ENCODE peak calls at places on chromosome 17, in four cellular contexts. One of them, this sample, is unnamed.

GRCh38 chr17:4739122-4740024 is at the start of the genes CXCL16 and ZMYND15:
- DNase-seq in stimulated activated CD8-positive, alpha-beta memory T cell treated with anti-CD3 and anti-CD28 coated beads, Interleukin-4, amount 100 ng/mL, for 4 hours: peak
- DNase-seq in germinal center: peak
- DNase-seq in stimulated activated CD4-positive, alpha-beta T cell treated with anti-CD3 and anti-CD28 coated beads, Interleukin-1b, Interleukin-23, amount 100 ng/mL, for 1 hour: peak
- DNase-seq in this sample: no peak

GRCh38 chr17:73126716-73127473 is 34.4 kb upstream of the SLC39A11 start:
- DNase-seq in stimulated activated CD8-positive, alpha-beta memory T cell treated with anti-CD3 and anti-CD28 coated beads, Interleukin-4, amount 100 ng/mL, for 4 hours: no peak
- DNase-seq in germinal center: no peak
- DNase-seq in stimulated activated CD4-positive, alpha-beta T cell treated with anti-CD3 and anti-CD28 coated beads, Interleukin-1b, Interleukin-23, amount 100 ng/mL, for 1 hour: no peak
- DNase-seq in this sample: no peak

GRCh38 chr17:17467720-17468119 is 9.1 kb upstream of the MED9 start:
- DNase-seq in stimulated activated CD8-positive, alpha-beta memory T cell treated with anti-CD3 and anti-CD28 coated beads, Interleukin-4, amount 100 ng/mL, for 4 hours: no peak
- DNase-seq in germinal center: no peak
- DNase-seq in stimulated activated CD4-positive, alpha-beta T cell treated with anti-CD3 and anti-CD28 coated beads, Interleukin-1b, Interleukin-23, amount 100 ng/mL, for 1 hour: no peak
- DNase-seq in this sample: no peak

GRCh38 chr17:67245694-67246397 is 850 bp upstream of the HELZ start:
- DNase-seq in stimulated activated CD8-positive, alpha-beta memory T cell treated with anti-CD3 and anti-CD28 coated beads, Interleukin-4, amount 100 ng/mL, for 4 hours: no peak
- DNase-seq in germinal center: peak
- DNase-seq in stimulated activated CD4-positive, alpha-beta T cell treated with anti-CD3 and anti-CD28 coated beads, Interleukin-1b, Interleukin-23, amount 100 ng/mL, for 1 hour: no peak
- DNase-seq in this sample: no peak

GRCh38 chr17:12990041-12990808 is 27.6 kb downstream of the ELAC2 start:
- DNase-seq in stimulated activated CD8-positive, alpha-beta memory T cell treated with anti-CD3 and anti-CD28 coated beads, Interleukin-4, amount 100 ng/mL, for 4 hours: no peak
- DNase-seq in germinal center: no peak
- DNase-seq in stimulated activated CD4-positive, alpha-beta T cell treated with anti-CD3 and anti-CD28 coated beads, Interleukin-1b, Interleukin-23, amount 100 ng/mL, for 1 hour: no peak
- DNase-seq in this sample: no peak

GRCh38 chr17:31394544-31394943 is 3.1 kb downstream of the RAB11FIP4 start:
- DNase-seq in stimulated activated CD8-positive, alpha-beta memory T cell treated with anti-CD3 and anti-CD28 coated beads, Interleukin-4, amount 100 ng/mL, for 4 hours: no peak
- DNase-seq in germinal center: peak
- DNase-seq in stimulated activated CD4-positive, alpha-beta T cell treated with anti-CD3 and anti-CD28 coated beads, Interleukin-1b, Interleukin-23, amount 100 ng/mL, for 1 hour: no peak
- DNase-seq in this sample: no peak

GRCh38 chr17:77736207-77736600 is 222.3 kb upstream of the TNRC6C start:
- DNase-seq in stimulated activated CD8-positive, alpha-beta memory T cell treated with anti-CD3 and anti-CD28 coated beads, Interleukin-4, amount 100 ng/mL, for 4 hours: no peak
- DNase-seq in germinal center: no peak
- DNase-seq in stimulated activated CD4-positive, alpha-beta T cell treated with anti-CD3 and anti-CD28 coated beads, Interleukin-1b, Interleukin-23, amount 100 ng/mL, for 1 hour: no peak
- DNase-seq in this sample: no peak

GRCh38 chr17:56676807-56677206 is 83.3 kb downstream of the NOG start:
- DNase-seq in stimulated activated CD8-positive, alpha-beta memory T cell treated with anti-CD3 and anti-CD28 coated beads, Interleukin-4, amount 100 ng/mL, for 4 hours: no peak
- DNase-seq in germinal center: no peak
- DNase-seq in stimulated activated CD4-positive, alpha-beta T cell treated with anti-CD3 and anti-CD28 coated beads, Interleukin-1b, Interleukin-23, amount 100 ng/mL, for 1 hour: no peak
- DNase-seq in this sample: no peak

GRCh38 chr17:55466671-55467070 is 44.6 kb downstream of the SMIM36 start:
- DNase-seq in stimulated activated CD8-positive, alpha-beta memory T cell treated with anti-CD3 and anti-CD28 coated beads, Interleukin-4, amount 100 ng/mL, for 4 hours: no peak
- DNase-seq in germinal center: peak
- DNase-seq in stimulated activated CD4-positive, alpha-beta T cell treated with anti-CD3 and anti-CD28 coated beads, Interleukin-1b, Interleukin-23, amount 100 ng/mL, for 1 hour: no peak
- DNase-seq in this sample: no peak

GRCh38 chr17:57672205-57672632 is 72.9 kb downstream of the CCDC182 start:
- DNase-seq in stimulated activated CD8-positive, alpha-beta memory T cell treated with anti-CD3 and anti-CD28 coated beads, Interleukin-4, amount 100 ng/mL, for 4 hours: no peak
- DNase-seq in germinal center: no peak
- DNase-seq in stimulated activated CD4-positive, alpha-beta T cell treated with anti-CD3 and anti-CD28 coated beads, Interleukin-1b, Interleukin-23, amount 100 ng/mL, for 1 hour: no peak
- DNase-seq in this sample: no peak

GRCh38 chr17:68498479-68499326 is 13.5 kb upstream of the PRKAR1A start:
- DNase-seq in stimulated activated CD8-positive, alpha-beta memory T cell treated with anti-CD3 and anti-CD28 coated beads, Interleukin-4, amount 100 ng/mL, for 4 hours: no peak
- DNase-seq in germinal center: no peak
- DNase-seq in stimulated activated CD4-positive, alpha-beta T cell treated with anti-CD3 and anti-CD28 coated beads, Interleukin-1b, Interleukin-23, amount 100 ng/mL, for 1 hour: no peak
- DNase-seq in this sample: no peak

GRCh38 chr17:41338961-41339485 is 11.6 kb downstream of the KRT33A start:
- DNase-seq in stimulated activated CD8-positive, alpha-beta memory T cell treated with anti-CD3 and anti-CD28 coated beads, Interleukin-4, amount 100 ng/mL, for 4 hours: peak
- DNase-seq in germinal center: no peak
- DNase-seq in stimulated activated CD4-positive, alpha-beta T cell treated with anti-CD3 and anti-CD28 coated beads, Interleukin-1b, Interleukin-23, amount 100 ng/mL, for 1 hour: no peak
- DNase-seq in this sample: no peak

GRCh38 chr17:38455288-38455915 is 27.1 kb downstream of the ARHGAP23 start:
- DNase-seq in stimulated activated CD8-positive, alpha-beta memory T cell treated with anti-CD3 and anti-CD28 coated beads, Interleukin-4, amount 100 ng/mL, for 4 hours: no peak
- DNase-seq in germinal center: no peak
- DNase-seq in stimulated activated CD4-positive, alpha-beta T cell treated with anti-CD3 and anti-CD28 coated beads, Interleukin-1b, Interleukin-23, amount 100 ng/mL, for 1 hour: no peak
- DNase-seq in this sample: no peak

GRCh38 chr17:75514299-75515228 is 773 bp downstream of the CASKIN2 start:
- DNase-seq in stimulated activated CD8-positive, alpha-beta memory T cell treated with anti-CD3 and anti-CD28 coated beads, Interleukin-4, amount 100 ng/mL, for 4 hours: no peak
- DNase-seq in germinal center: no peak
- DNase-seq in stimulated activated CD4-positive, alpha-beta T cell treated with anti-CD3 and anti-CD28 coated beads, Interleukin-1b, Interleukin-23, amount 100 ng/mL, for 1 hour: no peak
- DNase-seq in this sample: no peak

GRCh38 chr17:43879723-43880419 is 27.5 kb downstream of the MPP2 start:
- DNase-seq in stimulated activated CD8-positive, alpha-beta memory T cell treated with anti-CD3 and anti-CD28 coated beads, Interleukin-4, amount 100 ng/mL, for 4 hours: no peak
- DNase-seq in germinal center: no peak
- DNase-seq in stimulated activated CD4-positive, alpha-beta T cell treated with anti-CD3 and anti-CD28 coated beads, Interleukin-1b, Interleukin-23, amount 100 ng/mL, for 1 hour: no peak
- DNase-seq in this sample: no peak

GRCh38 chr17:76481091-76481655 is 13.8 kb downstream of the AANAT start:
- DNase-seq in stimulated activated CD8-positive, alpha-beta memory T cell treated with anti-CD3 and anti-CD28 coated beads, Interleukin-4, amount 100 ng/mL, for 4 hours: no peak
- DNase-seq in germinal center: peak
- DNase-seq in stimulated activated CD4-positive, alpha-beta T cell treated with anti-CD3 and anti-CD28 coated beads, Interleukin-1b, Interleukin-23, amount 100 ng/mL, for 1 hour: no peak
- DNase-seq in this sample: no peak

GRCh38 chr17:65925606-65926307 is 266.2 kb downstream of the CEP112 start:
- DNase-seq in stimulated activated CD8-positive, alpha-beta memory T cell treated with anti-CD3 and anti-CD28 coated beads, Interleukin-4, amount 100 ng/mL, for 4 hours: no peak
- DNase-seq in germinal center: no peak
- DNase-seq in stimulated activated CD4-positive, alpha-beta T cell treated with anti-CD3 and anti-CD28 coated beads, Interleukin-1b, Interleukin-23, amount 100 ng/mL, for 1 hour: no peak
- DNase-seq in this sample: no peak

GRCh38 chr17:21041753-21042433 is 918 bp downstream of the USP22 start:
- DNase-seq in stimulated activated CD8-positive, alpha-beta memory T cell treated with anti-CD3 and anti-CD28 coated beads, Interleukin-4, amount 100 ng/mL, for 4 hours: no peak
- DNase-seq in germinal center: peak
- DNase-seq in stimulated activated CD4-positive, alpha-beta T cell treated with anti-CD3 and anti-CD28 coated beads, Interleukin-1b, Interleukin-23, amount 100 ng/mL, for 1 hour: no peak
- DNase-seq in this sample: peak

GRCh38 chr17:81246343-81246670 is 7.2 kb downstream of the NDUFAF8 start:
- DNase-seq in stimulated activated CD8-positive, alpha-beta memory T cell treated with anti-CD3 and anti-CD28 coated beads, Interleukin-4, amount 100 ng/mL, for 4 hours: no peak
- DNase-seq in germinal center: no peak
- DNase-seq in stimulated activated CD4-positive, alpha-beta T cell treated with anti-CD3 and anti-CD28 coated beads, Interleukin-1b, Interleukin-23, amount 100 ng/mL, for 1 hour: no peak
- DNase-seq in this sample: no peak

GRCh38 chr17:49465352-49465751 is 29.7 kb upstream of the NGFR start:
- DNase-seq in stimulated activated CD8-positive, alpha-beta memory T cell treated with anti-CD3 and anti-CD28 coated beads, Interleukin-4, amount 100 ng/mL, for 4 hours: no peak
- DNase-seq in germinal center: no peak
- DNase-seq in stimulated activated CD4-positive, alpha-beta T cell treated with anti-CD3 and anti-CD28 coated beads, Interleukin-1b, Interleukin-23, amount 100 ng/mL, for 1 hour: no peak
- DNase-seq in this sample: no peak

GRCh38 chr17:41377546-41377945 is 4.6 kb downstream of the KRT34 start:
- DNase-seq in stimulated activated CD8-positive, alpha-beta memory T cell treated with anti-CD3 and anti-CD28 coated beads, Interleukin-4, amount 100 ng/mL, for 4 hours: no peak
- DNase-seq in germinal center: no peak
- DNase-seq in stimulated activated CD4-positive, alpha-beta T cell treated with anti-CD3 and anti-CD28 coated beads, Interleukin-1b, Interleukin-23, amount 100 ng/mL, for 1 hour: no peak
- DNase-seq in this sample: no peak

GRCh38 chr17:4673986-4674770 is 29.8 kb downstream of the PELP1 start:
- DNase-seq in stimulated activated CD8-positive, alpha-beta memory T cell treated with anti-CD3 and anti-CD28 coated beads, Interleukin-4, amount 100 ng/mL, for 4 hours: no peak
- DNase-seq in germinal center: no peak
- DNase-seq in stimulated activated CD4-positive, alpha-beta T cell treated with anti-CD3 and anti-CD28 coated beads, Interleukin-1b, Interleukin-23, amount 100 ng/mL, for 1 hour: no peak
- DNase-seq in this sample: no peak

GRCh38 chr17:61394630-61395408 is 4.8 kb upstream of the TBX2 start:
- DNase-seq in stimulated activated CD8-positive, alpha-beta memory T cell treated with anti-CD3 and anti-CD28 coated beads, Interleukin-4, amount 100 ng/mL, for 4 hours: no peak
- DNase-seq in germinal center: no peak
- DNase-seq in stimulated activated CD4-positive, alpha-beta T cell treated with anti-CD3 and anti-CD28 coated beads, Interleukin-1b, Interleukin-23, amount 100 ng/mL, for 1 hour: no peak
- DNase-seq in this sample: no peak

GRCh38 chr17:954431-955164 is 25.0 kb downstream of the NXN start:
- DNase-seq in stimulated activated CD8-positive, alpha-beta memory T cell treated with anti-CD3 and anti-CD28 coated beads, Interleukin-4, amount 100 ng/mL, for 4 hours: no peak
- DNase-seq in germinal center: no peak
- DNase-seq in stimulated activated CD4-positive, alpha-beta T cell treated with anti-CD3 and anti-CD28 coated beads, Interleukin-1b, Interleukin-23, amount 100 ng/mL, for 1 hour: no peak
- DNase-seq in this sample: no peak

GRCh38 chr17:80725532-80725931 is 180.9 kb downstream of the RPTOR start:
- DNase-seq in stimulated activated CD8-positive, alpha-beta memory T cell treated with anti-CD3 and anti-CD28 coated beads, Interleukin-4, amount 100 ng/mL, for 4 hours: no peak
- DNase-seq in germinal center: no peak
- DNase-seq in stimulated activated CD4-positive, alpha-beta T cell treated with anti-CD3 and anti-CD28 coated beads, Interleukin-1b, Interleukin-23, amount 100 ng/mL, for 1 hour: no peak
- DNase-seq in this sample: no peak

GRCh38 chr17:60305141-60305540 is 86.8 kb downstream of the USP32 start:
- DNase-seq in stimulated activated CD8-positive, alpha-beta memory T cell treated with anti-CD3 and anti-CD28 coated beads, Interleukin-4, amount 100 ng/mL, for 4 hours: no peak
- DNase-seq in germinal center: peak
- DNase-seq in stimulated activated CD4-positive, alpha-beta T cell treated with anti-CD3 and anti-CD28 coated beads, Interleukin-1b, Interleukin-23, amount 100 ng/mL, for 1 hour: no peak
- DNase-seq in this sample: no peak

GRCh38 chr17:3029213-3029913 is 34.0 kb downstream of the OR1D5 start:
- DNase-seq in stimulated activated CD8-positive, alpha-beta memory T cell treated with anti-CD3 and anti-CD28 coated beads, Interleukin-4, amount 100 ng/mL, for 4 hours: no peak
- DNase-seq in germinal center: no peak
- DNase-seq in stimulated activated CD4-positive, alpha-beta T cell treated with anti-CD3 and anti-CD28 coated beads, Interleukin-1b, Interleukin-23, amount 100 ng/mL, for 1 hour: no peak
- DNase-seq in this sample: no peak

GRCh38 chr17:4033751-4034251 is 69.6 kb upstream of the ATP2A3 start:
- DNase-seq in stimulated activated CD8-positive, alpha-beta memory T cell treated with anti-CD3 and anti-CD28 coated beads, Interleukin-4, amount 100 ng/mL, for 4 hours: no peak
- DNase-seq in germinal center: no peak
- DNase-seq in stimulated activated CD4-positive, alpha-beta T cell treated with anti-CD3 and anti-CD28 coated beads, Interleukin-1b, Interleukin-23, amount 100 ng/mL, for 1 hour: no peak
- DNase-seq in this sample: no peak

GRCh38 chr17:601462-602303 is 113.0 kb downstream of the VPS53 start:
- DNase-seq in stimulated activated CD8-positive, alpha-beta memory T cell treated with anti-CD3 and anti-CD28 coated beads, Interleukin-4, amount 100 ng/mL, for 4 hours: no peak
- DNase-seq in germinal center: no peak
- DNase-seq in stimulated activated CD4-positive, alpha-beta T cell treated with anti-CD3 and anti-CD28 coated beads, Interleukin-1b, Interleukin-23, amount 100 ng/mL, for 1 hour: no peak
- DNase-seq in this sample: no peak

GRCh38 chr17:62614142-62614541 is 13.3 kb upstream of the MRC2 start:
- DNase-seq in stimulated activated CD8-positive, alpha-beta memory T cell treated with anti-CD3 and anti-CD28 coated beads, Interleukin-4, amount 100 ng/mL, for 4 hours: no peak
- DNase-seq in germinal center: no peak
- DNase-seq in stimulated activated CD4-positive, alpha-beta T cell treated with anti-CD3 and anti-CD28 coated beads, Interleukin-1b, Interleukin-23, amount 100 ng/mL, for 1 hour: no peak
- DNase-seq in this sample: no peak

GRCh38 chr17:7835818-7836595 is 2.0 kb downstream of the KDM6B start:
- DNase-seq in stimulated activated CD8-positive, alpha-beta memory T cell treated with anti-CD3 and anti-CD28 coated beads, Interleukin-4, amount 100 ng/mL, for 4 hours: no peak
- DNase-seq in germinal center: no peak
- DNase-seq in stimulated activated CD4-positive, alpha-beta T cell treated with anti-CD3 and anti-CD28 coated beads, Interleukin-1b, Interleukin-23, amount 100 ng/mL, for 1 hour: no peak
- DNase-seq in this sample: no peak

GRCh38 chr17:4204190-4204589 is 59.6 kb downstream of the ANKFY1 start:
- DNase-seq in stimulated activated CD8-positive, alpha-beta memory T cell treated with anti-CD3 and anti-CD28 coated beads, Interleukin-4, amount 100 ng/mL, for 4 hours: no peak
- DNase-seq in germinal center: no peak
- DNase-seq in stimulated activated CD4-positive, alpha-beta T cell treated with anti-CD3 and anti-CD28 coated beads, Interleukin-1b, Interleukin-23, amount 100 ng/mL, for 1 hour: no peak
- DNase-seq in this sample: no peak

GRCh38 chr17:58728831-58729230 is 26.8 kb upstream of the PPM1E start:
- DNase-seq in stimulated activated CD8-positive, alpha-beta memory T cell treated with anti-CD3 and anti-CD28 coated beads, Interleukin-4, amount 100 ng/mL, for 4 hours: no peak
- DNase-seq in germinal center: no peak
- DNase-seq in stimulated activated CD4-positive, alpha-beta T cell treated with anti-CD3 and anti-CD28 coated beads, Interleukin-1b, Interleukin-23, amount 100 ng/mL, for 1 hour: no peak
- DNase-seq in this sample: no peak

This sample was measured in esophagus squamous epithelium.